ENCODE peak calls at places on chromosome 6, in ten cellular contexts. Q is Peyer's patch, B is fibroblast of lung, J is astrocyte, P is colonic mucosa, W is breast epithelium, F is PC-3, T is choroid plexus epithelial cell, V is SK-N-SH, Y is esophagus muscularis mucosa. U is an unnamed sample.

GRCh38 chr6:53496797-53497196 is 48.1 kb downstream of the GCLC start:
- DNase-seq in P (no peak), V (no peak), F (peak), W (no peak), T (peak), B (peak), Y (no peak), Q (no peak), J (peak), U (no peak)

GRCh38 chr6:109526905-109527628 is 44.0 kb upstream of the ZBTB24 start:
- DNase-seq in T (peak), Y (no peak), W (no peak), V (peak), F (peak), P (peak), Q (peak), B (peak), J (peak), U (peak)

GRCh38 chr6:52534966-52535390 is 41.9 kb downstream of the TRAM2 start:
- DNase-seq in Q (no peak), P (no peak), T (no peak), F (no peak), B (no peak), V (no peak), Y (no peak), J (no peak), W (no peak), U (no peak)

GRCh38 chr6:170208171-170208601 is 82.7 kb downstream of the DLL1 start:
- DNase-seq in B (no peak), V (peak), T (no peak), W (peak), Q (peak), Y (peak), P (peak), F (no peak), J (no peak), U (no peak)

GRCh38 chr6:167045828-167046580 is 46.8 kb downstream of the CEP43 start:
- DNase-seq in V (no peak), Q (no peak), B (no peak), T (no peak), F (peak), W (no peak), Y (no peak), J (no peak), P (no peak), U (no peak)

GRCh38 chr6:15316754-15317153 is 70.9 kb downstream of the JARID2 start:
- DNase-seq in B (no peak), Q (no peak), J (no peak), Y (no peak), F (no peak), T (no peak), V (no peak), P (no peak), W (no peak), U (no peak)

GRCh38 chr6:6557871-6558270 is 30.6 kb upstream of the LY86 start:
- DNase-seq in J (no peak), T (no peak), Y (no peak), B (no peak), P (no peak), Q (no peak), W (no peak), F (no peak), V (no peak), U (no peak)

GRCh38 chr6:54053893-54054391 is 57.3 kb upstream of the MLIP start:
- DNase-seq in Y (no peak), P (peak), Q (no peak), F (peak), B (peak), J (peak), V (no peak), T (peak), W (no peak), U (no peak)

GRCh38 chr6:141956046-141956761 is 176.5 kb upstream of the GJE1 start:
- DNase-seq in P (no peak), Y (no peak), T (peak), Q (no peak), V (no peak), W (no peak), B (peak), J (no peak), F (peak), U (no peak)

GRCh38 chr6:1739680-1740079 is 130.0 kb downstream of the FOXC1 start:
- DNase-seq in Q (no peak), W (no peak), V (no peak), J (no peak), T (no peak), Y (no peak), F (no peak), B (no peak), P (no peak), U (no peak)

GRCh38 chr6:52664185-52664990 is 6.5 kb upstream of the TMEM14A start:
- DNase-seq in B (peak), J (peak), F (peak), P (peak), V (peak), T (peak), Y (peak), Q (peak), W (peak), U (peak)

GRCh38 chr6:29632789-29633531 is at the start of gene GABBR1:
- DNase-seq in V (peak), P (peak), J (peak), F (peak), B (peak), W (peak), T (peak), Q (peak), Y (peak), U (peak)

GRCh38 chr6:33634203-33634727 is 13.1 kb downstream of the ITPR3 start:
- DNase-seq in V (peak), J (no peak), B (no peak), F (no peak), P (no peak), Q (no peak), Y (no peak), T (no peak), W (no peak), U (no peak)

GRCh38 chr6:137697267-137697938 is 169.7 kb upstream of the TNFAIP3 start:
- DNase-seq in P (peak), J (peak), F (peak), T (no peak), Y (peak), Q (no peak), B (peak), W (no peak), V (no peak), U (no peak)

GRCh38 chr6:12288844-12289654 is 1.1 kb upstream of the EDN1 start:
- DNase-seq in T (peak), P (peak), W (peak), V (peak), B (peak), F (peak), Q (no peak), Y (no peak), J (peak), U (no peak)

GRCh38 chr6:109379706-109380105 is 2.6 kb downstream of the CD164 start:
- DNase-seq in P (no peak), Q (no peak), F (peak), T (peak), J (peak), V (no peak), Y (no peak), W (no peak), B (peak), U (no peak)

GRCh38 chr6:72733045-72733444 is 111.2 kb downstream of the KCNQ5 start:
- DNase-seq in J (no peak), B (no peak), T (no peak), Y (no peak), V (no peak), Q (no peak), P (no peak), F (no peak), W (no peak), U (no peak)

GRCh38 chr6:44129841-44130322 is 2.5 kb downstream of the TMEM63B start:
- DNase-seq in V (no peak), F (no peak), P (no peak), J (no peak), Y (no peak), T (no peak), Q (no peak), W (no peak), B (no peak), U (no peak)

GRCh38 chr6:80508885-80509630 is 402.6 kb downstream of the BCKDHB start:
- DNase-seq in P (no peak), F (peak), B (no peak), J (no peak), W (no peak), Y (no peak), V (no peak), T (peak), Q (no peak), U (no peak)

GRCh38 chr6:16503919-16504554 is 257.2 kb downstream of the ATXN1 start:
- DNase-seq in J (no peak), W (no peak), F (no peak), P (no peak), V (no peak), B (no peak), T (no peak), Q (no peak), Y (no peak), U (no peak)

GRCh38 chr6:53378208-53378607 is 29.5 kb upstream of the ELOVL5 start:
- DNase-seq in W (no peak), P (no peak), Q (no peak), T (no peak), J (no peak), V (no peak), B (no peak), Y (no peak), F (no peak), U (no peak)

GRCh38 chr6:100105919-100106318 is 111.9 kb upstream of the MCHR2 start:
- DNase-seq in J (no peak), V (no peak), Q (no peak), P (no peak), F (no peak), W (no peak), Y (no peak), T (no peak), B (no peak), U (no peak)

DNA sequence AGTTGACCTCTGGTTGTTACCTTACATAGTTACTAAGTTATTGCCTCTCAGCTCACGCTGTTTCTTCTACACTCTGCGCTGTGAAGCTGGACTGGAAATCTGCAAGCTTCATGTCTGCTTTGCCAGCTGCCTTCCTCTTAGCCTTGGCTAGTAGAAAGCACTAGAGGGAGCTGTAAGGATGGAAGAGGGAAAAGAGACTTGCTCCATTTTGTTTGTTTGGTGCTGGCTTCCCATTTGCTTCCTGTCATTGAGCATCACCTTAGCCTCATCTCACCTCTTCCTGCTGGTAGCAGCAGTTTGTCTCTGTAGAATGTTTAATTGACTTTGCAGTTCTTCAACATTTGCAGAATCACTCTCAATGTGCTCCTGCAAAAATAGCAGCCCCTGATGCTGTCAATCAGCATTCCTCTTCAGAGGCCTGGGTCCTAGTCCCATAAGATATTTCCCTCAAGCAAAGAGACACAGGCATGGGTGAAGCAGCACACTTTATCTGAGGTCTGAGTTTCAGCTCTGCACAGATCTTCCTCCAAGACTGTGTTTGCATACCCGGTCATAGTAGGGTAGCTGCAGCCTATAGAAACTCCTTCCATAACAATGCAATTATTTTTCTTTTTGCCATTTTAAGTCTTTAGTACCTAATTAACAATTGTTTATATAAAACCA is 302.2 kb upstream of the EPHA7 start:
- DNase-seq in P (no peak), T (peak), Y (no peak), V (no peak), F (peak), B (peak), W (no peak), Q (no peak), J (peak), U (peak)
- TF ChIP-seq CTCF in P (peak), T (peak), Y (peak), V (peak), F (peak), B (no peak), W (no peak), Q (peak), J (peak), U (peak)

GRCh38 chr6:88166493-88166900 is 350 bp upstream of the CNR1 start:
- DNase-seq in P (peak), W (no peak), Q (no peak), T (no peak), B (no peak), V (peak), Y (no peak), J (no peak), F (no peak), U (no peak)
- H3K4me3 ChIP-seq in P (peak), W (peak), Q (peak), T (peak), B (peak), V (peak), Y (peak), J (peak), F (no peak), U (no peak)

GRCh38 chr6:4030672-4031071 is 48.3 kb downstream of the FAM217A start:
- DNase-seq in Y (no peak), Q (no peak), J (no peak), V (no peak), W (no peak), P (no peak), F (no peak), T (no peak), B (no peak), U (no peak)
- TF ChIP-seq CTCF in Y (no peak), Q (no peak), J (no peak), V (no peak), W (no peak), P (no peak), F (no peak), T (no peak), B (no peak), U (no peak)

GRCh38 chr6:91804981-91805380 is 1218.1 kb upstream of the MAP3K7 start:
- DNase-seq in W (no peak), J (no peak), T (no peak), F (no peak), P (no peak), V (no peak), Y (no peak), Q (no peak), B (no peak), U (no peak)
- H3K4me3 ChIP-seq in W (no peak), J (no peak), T (no peak), F (no peak), P (no peak), V (no peak), Y (no peak), Q (no peak), B (no peak), U (no peak)

GRCh38 chr6:9539231-9539755 is 875.6 kb downstream of the TFAP2A start:
- DNase-seq in J (no peak), B (no peak), P (no peak), W (no peak), T (peak), Q (no peak), Y (no peak), V (no peak), F (no peak), U (no peak)

GRCh38 chr6:9540534-9541126 is 874.2 kb downstream of the TFAP2A start:
- DNase-seq in P (no peak), B (peak), W (no peak), Q (no peak), F (peak), J (peak), V (peak), T (peak), Y (no peak), U (peak)

GRCh38 chr6:9540126-9540525 is 874.7 kb downstream of the TFAP2A start:
- DNase-seq in V (no peak), W (no peak), Q (no peak), J (peak), T (no peak), Y (no peak), B (peak), P (no peak), F (no peak), U (no peak)

GRCh38 chr6:9543649-9544048 is 871.2 kb downstream of the TFAP2A start:
- DNase-seq in P (no peak), Q (no peak), F (no peak), J (no peak), T (no peak), B (no peak), W (no peak), Y (no peak), V (no peak), U (no peak)
- TF ChIP-seq CTCF in P (no peak), Q (no peak), F (no peak), J (no peak), T (no peak), B (no peak), W (no peak), Y (no peak), V (no peak), U (no peak)

DNA sequence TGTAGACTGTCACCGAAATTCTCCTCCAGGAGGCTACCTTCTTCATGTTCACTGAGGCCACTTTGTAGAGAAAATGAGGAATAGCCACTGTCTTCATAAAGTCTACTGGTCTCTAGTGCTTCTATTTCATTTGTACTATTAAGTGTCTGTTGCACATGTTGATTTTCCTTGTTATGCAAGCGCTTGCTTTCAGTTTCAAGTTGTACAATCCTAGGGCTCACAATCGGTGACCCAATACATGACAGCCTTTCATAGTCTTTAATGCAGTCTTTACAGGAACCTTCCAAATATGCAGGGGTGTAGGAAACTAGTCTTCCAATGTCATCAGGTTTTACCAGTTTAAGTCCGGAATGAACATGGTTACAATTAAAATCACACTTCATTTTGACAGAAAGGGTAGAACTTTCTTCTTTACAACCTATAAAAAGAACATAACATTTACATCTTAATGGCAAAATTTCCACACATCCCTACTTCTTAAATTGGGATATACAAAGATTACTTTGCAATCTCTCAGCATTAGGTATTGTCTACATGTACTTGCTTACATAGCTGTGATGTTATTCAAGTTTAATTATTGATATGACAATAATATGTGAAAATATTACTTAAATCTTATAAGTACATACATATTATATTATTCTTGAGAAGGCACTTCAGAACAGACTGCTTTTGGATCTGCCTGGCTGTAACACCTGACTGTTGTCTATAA is 7.5 kb downstream of the FBXO5 start:
- DNase-seq in F (no peak), T (peak), Y (no peak), W (no peak), P (no peak), Q (no peak), B (no peak), V (no peak), J (no peak), U (no peak)
- H3K4me3 ChIP-seq in F (no peak), T (no peak), Y (no peak), W (no peak), P (no peak), Q (no peak), B (no peak), V (no peak), J (no peak), U (no peak)

DNA sequence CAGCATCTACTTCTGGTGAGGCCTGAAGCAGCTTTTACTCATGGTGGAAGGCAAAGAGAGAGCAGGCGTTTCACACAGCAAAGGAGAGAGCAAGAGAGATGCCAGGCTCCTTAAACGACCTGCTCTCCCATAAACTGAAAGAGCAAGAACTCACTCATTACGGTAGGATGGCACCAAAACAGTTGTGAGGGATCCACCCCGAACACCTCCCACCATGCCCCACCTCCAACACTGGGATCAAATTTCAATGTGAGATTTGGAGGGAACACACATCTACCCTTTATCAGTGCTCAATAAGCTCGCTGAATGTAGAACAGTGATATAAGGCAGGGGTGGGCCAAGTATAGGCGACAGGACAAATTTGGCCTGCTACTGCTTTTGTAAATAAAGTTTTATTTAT is 244.6 kb downstream of the ESR1 start:
- DNase-seq in Y (no peak), F (no peak), J (no peak), T (no peak), V (no peak), P (no peak), B (no peak), W (no peak), Q (no peak), U (no peak)
- TF ChIP-seq CTCF in Y (no peak), F (no peak), J (no peak), T (no peak), V (no peak), P (no peak), B (no peak), W (no peak), Q (no peak), U (no peak)

GRCh38 chr6:128493877-128494276 is 26.5 kb downstream of the PTPRK start:
- DNase-seq in B (no peak), T (no peak), W (no peak), Q (no peak), P (no peak), Y (no peak), J (no peak), V (no peak), F (no peak), U (no peak)

GRCh38 chr6:128491041-128491642 is 29.3 kb downstream of the PTPRK start:
- DNase-seq in F (peak), Y (no peak), T (peak), B (peak), Q (no peak), P (peak), W (peak), V (no peak), J (peak), U (peak)

GRCh38 chr6:128494440-128494839 is 26.0 kb downstream of the PTPRK start:
- DNase-seq in V (no peak), T (peak), W (no peak), Q (no peak), Y (no peak), F (no peak), P (peak), B (no peak), J (no peak), U (no peak)

GRCh38 chr6:128492386-128492785 is 28.0 kb downstream of the PTPRK start:
- DNase-seq in F (peak), Y (no peak), J (peak), T (peak), W (no peak), Q (no peak), V (no peak), P (no peak), B (peak), U (peak)

GRCh38 chr6:128491643-128492206 is 28.7 kb downstream of the PTPRK start:
- DNase-seq in J (peak), T (peak), V (no peak), F (peak), Y (no peak), Q (no peak), W (peak), P (peak), B (peak), U (no peak)
- H3K4me3 ChIP-seq in J (peak), T (peak), V (peak), F (peak), Y (peak), Q (no peak), W (peak), P (peak), B (peak), U (peak)

U was measured in LNCaP clone FGC.